ENCODE peak calls at places on chromosomes 13 and 19, in five cellular contexts. L, K, D, R and N are unnamed samples.

GRCh38 chr13:40798380-40798779 is 9.0 kb downstream of the SLC25A15 start:
- DNase-seq in L (no peak), K (no peak), D (no peak), R (no peak), N (no peak)

GRCh38 chr19:3382460-3383100 is 16.2 kb downstream of the NFIC start:
- DNase-seq in L (no peak), K (no peak), D (no peak), R (no peak), N (no peak)

GRCh38 chr13:110010433-110011135 is 224.2 kb upstream of the IRS2 start:
- DNase-seq in L (no peak), K (peak; percentile 50), D (no peak), R (no peak), N (no peak)

GRCh38 chr13:27183561-27184147 is 12.0 kb upstream of the USP12 start:
- DNase-seq in L (no peak), K (peak; percentile 82), D (peak; percentile 54), R (no peak), N (no peak)

GRCh38 chr19:12208221-12208620 is 45.3 kb downstream of the ZNF136 start:
- DNase-seq in L (no peak), K (no peak), D (no peak), R (no peak), N (no peak)

GRCh38 chr19:49556412-49557398 is 23.7 kb downstream of the NOSIP start:
- DNase-seq in L (no peak), K (no peak), D (no peak), R (no peak), N (peak; percentile 71)

GRCh38 chr19:3276341-3276799 is 51.9 kb downstream of the CELF5 start:
- DNase-seq in L (no peak), K (no peak), D (peak; percentile 54), R (peak; percentile 51), N (peak; percentile 69)

GRCh38 chr19:12872941-12873890 is 8.0 kb downstream of the DNASE2 start:
- DNase-seq in L (no peak), K (peak; percentile 86), D (peak; percentile 81), R (no peak), N (peak; percentile 88)

GRCh38 chr19:14116918-14117578 is 514 bp downstream of the PRKACA start:
- DNase-seq in L (no peak), K (no peak), D (no peak), R (no peak), N (peak; percentile 31)

GRCh38 chr19:11096210-11096841 is 7.1 kb downstream of the LDLR start:
- DNase-seq in L (peak; percentile 90), K (peak; percentile 69), D (no peak), R (peak; percentile 94), N (peak; percentile 57)

GRCh38 chr19:49552749-49553148 is 24.9 kb downstream of the RCN3 start:
- DNase-seq in L (no peak), K (no peak), D (no peak), R (no peak), N (peak; percentile 44)

GRCh38 chr13:20512042-20512683 is 13.5 kb downstream of the CRYL1 start:
- DNase-seq in L (no peak), K (no peak), D (no peak), R (no peak), N (no peak)

GRCh38 chr19:51138549-51138979 is 3.5 kb upstream of the SIGLEC7 start:
- DNase-seq in L (no peak), K (no peak), D (no peak), R (no peak), N (no peak)

GRCh38 chr19:17687857-17688784 is at the start of gene UNC13A:
- DNase-seq in L (no peak), K (peak; percentile 21), D (peak; percentile 67), R (peak; percentile 78), N (peak; percentile 49)

GRCh38 chr19:42124386-42124901 is 7.8 kb downstream of the POU2F2 start:
- DNase-seq in L (no peak), K (no peak), D (no peak), R (no peak), N (no peak)

GRCh38 chr19:372306-372890 is 27.8 kb upstream of the MIER2 start:
- DNase-seq in L (peak; percentile 18), K (peak; percentile 50), D (no peak), R (peak; percentile 97), N (no peak)

GRCh38 chr19:55493052-55493649 is 4.9 kb downstream of the SSC5D start:
- DNase-seq in L (no peak), K (no peak), D (no peak), R (no peak), N (no peak)

GRCh38 chr13:110138009-110138699 is 168.8 kb downstream of the COL4A1 start:
- DNase-seq in L (no peak), K (peak; percentile 78), D (peak; percentile 56), R (no peak), N (peak; percentile 86)

GRCh38 chr19:35921012-35921411 is 12.9 kb upstream of the TYROBP start:
- DNase-seq in L (no peak), K (no peak), D (no peak), R (no peak), N (no peak)

GRCh38 chr13:99446242-99446641 is 55.0 kb upstream of the TM9SF2 start:
- DNase-seq in L (no peak), K (no peak), D (no peak), R (no peak), N (no peak)

GRCh38 chr19:47848871-47849473 is 10.1 kb upstream of the TPRX2 start:
- DNase-seq in L (no peak), K (peak; percentile 41), D (peak; percentile 64), R (no peak), N (peak; percentile 74)

GRCh38 chr19:18488838-18489626 is 32.8 kb downstream of the ELL start:
- DNase-seq in L (no peak), K (peak; percentile 24), D (peak; percentile 22), R (no peak), N (no peak)

GRCh38 chr19:55080121-55080914 is 4.6 kb downstream of the EPS8L1 start:
- DNase-seq in L (no peak), K (peak; percentile 74), D (no peak), R (peak; percentile 93), N (peak; percentile 89)

GRCh38 chr13:105612541-105612940 is 922.9 kb downstream of the EFNB2 start:
- DNase-seq in L (no peak), K (no peak), D (no peak), R (no peak), N (no peak)

GRCh38 chr19:41753936-41754529 is 1.3 kb upstream of the CEACAM6 start:
- DNase-seq in L (no peak), K (peak; percentile 21), D (peak; percentile 76), R (peak; percentile 69), N (peak; percentile 86)

GRCh38 chr13:80840313-80840976 is 499.5 kb upstream of the SPRY2 start:
- DNase-seq in L (peak; percentile 49), K (peak; percentile 79), D (no peak), R (no peak), N (no peak)

GRCh38 chr19:14519860-14520407 is 1.7 kb upstream of the DNAJB1 start:
- DNase-seq in L (no peak), K (peak; percentile 49), D (peak; percentile 67), R (no peak), N (peak; percentile 41)

GRCh38 chr19:7657047-7657779 is 11.6 kb upstream of the RETN start:
- DNase-seq in L (no peak), K (peak; percentile 39), D (no peak), R (no peak), N (peak; percentile 91)

GRCh38 chr19:30312582-30313352 is 59.4 kb upstream of the ZNF536 start:
- DNase-seq in L (no peak), K (no peak), D (no peak), R (no peak), N (no peak)

GRCh38 chr19:42276821-42277220 is 7.8 kb downstream of the CIC start:
- DNase-seq in L (no peak), K (no peak), D (no peak), R (no peak), N (peak; percentile 56)

GRCh38 chr13:47288546-47288945 is 391.7 kb upstream of the HTR2A start:
- DNase-seq in L (no peak), K (no peak), D (no peak), R (no peak), N (no peak)

GRCh38 chr19:13861392-13861713 is 15.6 kb upstream of the NANOS3 start:
- DNase-seq in L (no peak), K (no peak), D (no peak), R (no peak), N (peak; percentile 69)